ENCODE peak calls at places on chromosomes 6 and 20, in ten cellular contexts. One of them, this sample, is unnamed.
A peak's percentile ranks its signal among the peaks of the same experiment; 100 is the strongest.

GRCh38 chr6:16267428-16268263 is 29.3 kb downstream of the GMPR start:
- DNase-seq in uterus: no peak
- DNase-seq in fibroblast of villous mesenchyme: no peak
- DNase-seq in transverse colon: no peak
- DNase-seq in neural progenitor cell: no peak
- DNase-seq in CD8-positive, alpha-beta T cell: no peak
- DNase-seq in mucosa of descending colon: no peak
- DNase-seq in HFF-Myc: no peak
- DNase-seq in AG09309: no peak
- DNase-seq in brain microvascular endothelial cell: no peak
- DNase-seq in this sample: no peak

GRCh38 chr6:157980288-157981131 is 1.2 kb upstream of the SYNJ2 start:
- DNase-seq in AG09309: no peak
- DNase-seq in neural progenitor cell: no peak
- DNase-seq in brain microvascular endothelial cell: no peak
- DNase-seq in fibroblast of villous mesenchyme: no peak
- DNase-seq in CD8-positive, alpha-beta T cell: no peak
- DNase-seq in HFF-Myc: no peak
- DNase-seq in transverse colon: no peak
- DNase-seq in uterus: no peak
- DNase-seq in mucosa of descending colon: no peak
- DNase-seq in this sample: no peak

GRCh38 chr20:63083831-63084562 is 77.2 kb upstream of the BHLHE23 start:
- DNase-seq in uterus: no peak
- DNase-seq in mucosa of descending colon: peak; percentile 34
- DNase-seq in neural progenitor cell: no peak
- DNase-seq in HFF-Myc: no peak
- DNase-seq in brain microvascular endothelial cell: no peak
- DNase-seq in CD8-positive, alpha-beta T cell: no peak
- DNase-seq in transverse colon: no peak
- DNase-seq in fibroblast of villous mesenchyme: no peak
- DNase-seq in AG09309: no peak
- DNase-seq in this sample: no peak

GRCh38 chr20:2279245-2279779 is 16.5 kb upstream of the TGM3 start:
- DNase-seq in mucosa of descending colon: no peak
- DNase-seq in brain microvascular endothelial cell: no peak
- DNase-seq in HFF-Myc: peak; percentile 27
- DNase-seq in AG09309: no peak
- DNase-seq in uterus: no peak
- DNase-seq in neural progenitor cell: no peak
- DNase-seq in CD8-positive, alpha-beta T cell: no peak
- DNase-seq in transverse colon: no peak
- DNase-seq in fibroblast of villous mesenchyme: no peak
- DNase-seq in this sample: no peak

GRCh38 chr6:13299909-13300308 is 28.4 kb downstream of the TBC1D7 start:
- DNase-seq in neural progenitor cell: no peak
- DNase-seq in HFF-Myc: no peak
- DNase-seq in transverse colon: no peak
- DNase-seq in fibroblast of villous mesenchyme: peak; percentile 89
- DNase-seq in brain microvascular endothelial cell: no peak
- DNase-seq in uterus: no peak
- DNase-seq in CD8-positive, alpha-beta T cell: no peak
- DNase-seq in mucosa of descending colon: no peak
- DNase-seq in AG09309: no peak
- DNase-seq in this sample: no peak

GRCh38 chr20:3712279-3712873 is at the start of gene SIGLEC1:
- DNase-seq in CD8-positive, alpha-beta T cell: no peak
- DNase-seq in uterus: no peak
- DNase-seq in transverse colon: peak; percentile 54
- DNase-seq in AG09309: no peak
- DNase-seq in fibroblast of villous mesenchyme: no peak
- DNase-seq in brain microvascular endothelial cell: no peak
- DNase-seq in mucosa of descending colon: no peak
- DNase-seq in neural progenitor cell: no peak
- DNase-seq in HFF-Myc: no peak
- DNase-seq in this sample: no peak

GRCh38 chr6:35363293-35363750 is 21.0 kb downstream of the PPARD start:
- DNase-seq in HFF-Myc: peak; percentile 81
- DNase-seq in AG09309: no peak
- DNase-seq in brain microvascular endothelial cell: peak; percentile 93
- DNase-seq in uterus: no peak
- DNase-seq in CD8-positive, alpha-beta T cell: no peak
- DNase-seq in fibroblast of villous mesenchyme: peak; percentile 88
- DNase-seq in mucosa of descending colon: no peak
- DNase-seq in neural progenitor cell: peak; percentile 21
- DNase-seq in transverse colon: no peak
- DNase-seq in this sample: peak; percentile 82

GRCh38 chr20:63895886-63896135 is 885 bp downstream of the DNAJC5 start:
- DNase-seq in fibroblast of villous mesenchyme: peak; percentile 25
- DNase-seq in AG09309: no peak
- DNase-seq in neural progenitor cell: peak; percentile 33
- DNase-seq in CD8-positive, alpha-beta T cell: no peak
- DNase-seq in HFF-Myc: no peak
- DNase-seq in brain microvascular endothelial cell: no peak
- DNase-seq in transverse colon: no peak
- DNase-seq in mucosa of descending colon: no peak
- DNase-seq in uterus: no peak
- DNase-seq in this sample: peak; percentile 41

GRCh38 chr20:51831891-51832675 is 29.8 kb upstream of the SALL4 start:
- DNase-seq in HFF-Myc: peak; percentile 92
- DNase-seq in fibroblast of villous mesenchyme: peak; percentile 97
- DNase-seq in brain microvascular endothelial cell: no peak
- DNase-seq in uterus: no peak
- DNase-seq in mucosa of descending colon: no peak
- DNase-seq in transverse colon: no peak
- DNase-seq in neural progenitor cell: no peak
- DNase-seq in CD8-positive, alpha-beta T cell: no peak
- DNase-seq in AG09309: peak; percentile 83
- DNase-seq in this sample: no peak

GRCh38 chr6:30554962-30555361 is 1.3 kb downstream of the GNL1 start:
- DNase-seq in uterus: no peak
- DNase-seq in HFF-Myc: no peak
- DNase-seq in transverse colon: no peak
- DNase-seq in brain microvascular endothelial cell: no peak
- DNase-seq in AG09309: no peak
- DNase-seq in fibroblast of villous mesenchyme: no peak
- DNase-seq in mucosa of descending colon: no peak
- DNase-seq in CD8-positive, alpha-beta T cell: no peak
- DNase-seq in neural progenitor cell: no peak
- DNase-seq in this sample: no peak

GRCh38 chr6:27541212-27541931 is 68.5 kb upstream of the ZNF184 start:
- DNase-seq in uterus: no peak
- DNase-seq in brain microvascular endothelial cell: peak; percentile 69
- DNase-seq in HFF-Myc: no peak
- DNase-seq in transverse colon: no peak
- DNase-seq in neural progenitor cell: peak; percentile 39
- DNase-seq in mucosa of descending colon: no peak
- DNase-seq in fibroblast of villous mesenchyme: no peak
- DNase-seq in AG09309: no peak
- DNase-seq in CD8-positive, alpha-beta T cell: no peak
- DNase-seq in this sample: no peak

GRCh38 chr6:55239099-55239498 is 64.8 kb downstream of the HCRTR2 start:
- DNase-seq in uterus: no peak
- DNase-seq in HFF-Myc: peak; percentile 6
- DNase-seq in transverse colon: no peak
- DNase-seq in AG09309: no peak
- DNase-seq in mucosa of descending colon: no peak
- DNase-seq in fibroblast of villous mesenchyme: no peak
- DNase-seq in CD8-positive, alpha-beta T cell: no peak
- DNase-seq in neural progenitor cell: no peak
- DNase-seq in brain microvascular endothelial cell: no peak
- DNase-seq in this sample: no peak

GRCh38 chr6:351011-351866 is 40.3 kb upstream of the IRF4 start:
- DNase-seq in CD8-positive, alpha-beta T cell: no peak
- DNase-seq in fibroblast of villous mesenchyme: no peak
- DNase-seq in HFF-Myc: no peak
- DNase-seq in AG09309: no peak
- DNase-seq in transverse colon: no peak
- DNase-seq in neural progenitor cell: no peak
- DNase-seq in uterus: no peak
- DNase-seq in mucosa of descending colon: no peak
- DNase-seq in brain microvascular endothelial cell: no peak
- DNase-seq in this sample: no peak

GRCh38 chr20:54212226-54212625 is 4.3 kb downstream of the PFDN4 start:
- DNase-seq in HFF-Myc: peak; percentile 56
- DNase-seq in neural progenitor cell: no peak
- DNase-seq in CD8-positive, alpha-beta T cell: no peak
- DNase-seq in mucosa of descending colon: no peak
- DNase-seq in transverse colon: no peak
- DNase-seq in AG09309: peak; percentile 31
- DNase-seq in fibroblast of villous mesenchyme: peak; percentile 96
- DNase-seq in brain microvascular endothelial cell: peak; percentile 65
- DNase-seq in uterus: no peak
- DNase-seq in this sample: peak; percentile 43

GRCh38 chr6:21100959-21101358 is 492.6 kb upstream of the SOX4 start:
- DNase-seq in fibroblast of villous mesenchyme: no peak
- DNase-seq in AG09309: no peak
- DNase-seq in neural progenitor cell: no peak
- DNase-seq in brain microvascular endothelial cell: no peak
- DNase-seq in CD8-positive, alpha-beta T cell: no peak
- DNase-seq in transverse colon: no peak
- DNase-seq in mucosa of descending colon: no peak
- DNase-seq in HFF-Myc: no peak
- DNase-seq in uterus: no peak
- DNase-seq in this sample: no peak

GRCh38 chr6:71621918-71622519 is 264.3 kb upstream of the RIMS1 start:
- DNase-seq in transverse colon: no peak
- DNase-seq in AG09309: no peak
- DNase-seq in HFF-Myc: no peak
- DNase-seq in CD8-positive, alpha-beta T cell: no peak
- DNase-seq in fibroblast of villous mesenchyme: peak; percentile 4
- DNase-seq in brain microvascular endothelial cell: no peak
- DNase-seq in neural progenitor cell: peak; percentile 19
- DNase-seq in mucosa of descending colon: no peak
- DNase-seq in uterus: no peak
- DNase-seq in this sample: no peak

GRCh38 chr6:26030716-26031115 is 56.5 kb upstream of the HFE start:
- DNase-seq in neural progenitor cell: no peak
- DNase-seq in brain microvascular endothelial cell: no peak
- DNase-seq in AG09309: no peak
- DNase-seq in transverse colon: no peak
- DNase-seq in uterus: no peak
- DNase-seq in CD8-positive, alpha-beta T cell: no peak
- DNase-seq in fibroblast of villous mesenchyme: no peak
- DNase-seq in mucosa of descending colon: no peak
- DNase-seq in HFF-Myc: no peak
- DNase-seq in this sample: no peak
- H3K4me3 ChIP-seq in neural progenitor cell: peak overlapping the region; percentile 68
- H3K4me3 ChIP-seq in brain microvascular endothelial cell: peak overlapping the region; percentile 12
- H3K4me3 ChIP-seq in AG09309: no peak overlapping the region
- H3K4me3 ChIP-seq in transverse colon: no peak overlapping the region
- H3K4me3 ChIP-seq in uterus: no peak overlapping the region
- H3K4me3 ChIP-seq in CD8-positive, alpha-beta T cell: no peak overlapping the region
- H3K4me3 ChIP-seq in fibroblast of villous mesenchyme: peak overlapping the region; percentile 74
- H3K4me3 ChIP-seq in mucosa of descending colon: no peak overlapping the region
- H3K4me3 ChIP-seq in HFF-Myc: peak overlapping the region; percentile 46
- H3K4me3 ChIP-seq in this sample: peak overlapping the region; percentile 59

DNA sequence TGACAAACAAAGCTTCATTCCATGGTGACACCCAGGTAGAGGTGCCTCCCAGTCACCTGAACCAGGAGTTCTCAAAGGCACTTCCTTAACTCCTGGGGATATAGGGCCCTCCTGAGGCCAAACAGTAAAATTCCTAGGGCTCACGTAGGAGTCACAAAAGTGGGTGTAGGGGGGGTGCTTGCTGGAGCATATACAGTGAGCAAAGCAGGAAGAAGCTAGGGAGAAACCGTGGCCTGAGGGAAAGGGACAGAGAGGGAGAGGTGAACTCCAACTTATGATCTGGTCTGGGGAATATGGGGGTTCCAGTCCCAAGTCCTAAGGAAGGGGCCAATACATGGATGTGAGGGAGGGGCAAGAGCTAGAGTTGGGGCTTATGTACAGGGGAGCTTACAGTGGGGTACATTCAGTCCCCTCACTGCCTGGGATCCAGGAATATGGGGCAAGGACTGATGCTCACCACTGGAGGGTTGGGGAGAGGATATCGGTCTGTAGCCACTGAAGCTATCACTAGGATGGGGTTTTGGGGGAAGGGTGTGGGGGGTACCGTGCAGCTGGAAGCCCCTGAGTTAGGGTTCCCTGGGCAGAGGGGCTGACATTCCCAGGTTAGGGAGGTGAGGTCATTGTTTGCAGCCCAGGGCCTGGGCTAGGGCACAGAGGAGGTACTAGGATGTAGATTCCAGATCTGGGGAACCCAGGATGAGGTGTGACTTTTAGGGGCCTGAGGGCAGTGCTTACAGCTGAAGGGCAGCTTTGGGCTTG is 950 bp downstream of the PEDS1 start:
- DNase-seq in uterus: no peak
- DNase-seq in AG09309: no peak
- DNase-seq in neural progenitor cell: no peak
- DNase-seq in CD8-positive, alpha-beta T cell: no peak
- DNase-seq in mucosa of descending colon: no peak
- DNase-seq in HFF-Myc: no peak
- DNase-seq in transverse colon: peak; percentile 35
- DNase-seq in brain microvascular endothelial cell: no peak
- DNase-seq in fibroblast of villous mesenchyme: no peak
- DNase-seq in this sample: no peak
- TF ChIP-seq CTCF in uterus: no peak
- TF ChIP-seq CTCF in AG09309: peak; percentile 16
- TF ChIP-seq CTCF in neural progenitor cell: peak; percentile 9
- TF ChIP-seq CTCF in CD8-positive, alpha-beta T cell: no peak
- TF ChIP-seq CTCF in mucosa of descending colon: no peak
- TF ChIP-seq CTCF in HFF-Myc: no peak
- TF ChIP-seq CTCF in transverse colon: no peak
- TF ChIP-seq CTCF in brain microvascular endothelial cell: peak; percentile 17
- TF ChIP-seq CTCF in fibroblast of villous mesenchyme: no peak
- TF ChIP-seq CTCF in this sample: no peak

GRCh38 chr6:170087946-170088348 is 202.9 kb downstream of the DLL1 start:
- DNase-seq in neural progenitor cell: no peak
- DNase-seq in mucosa of descending colon: peak; percentile 80
- DNase-seq in fibroblast of villous mesenchyme: no peak
- DNase-seq in transverse colon: peak; percentile 55
- DNase-seq in CD8-positive, alpha-beta T cell: peak; percentile 22
- DNase-seq in brain microvascular endothelial cell: no peak
- DNase-seq in HFF-Myc: no peak
- DNase-seq in AG09309: no peak
- DNase-seq in uterus: no peak
- DNase-seq in this sample: no peak
- H3K4me3 ChIP-seq in neural progenitor cell: no peak overlapping the region
- H3K4me3 ChIP-seq in mucosa of descending colon: no peak overlapping the region
- H3K4me3 ChIP-seq in fibroblast of villous mesenchyme: no peak overlapping the region
- H3K4me3 ChIP-seq in transverse colon: no peak overlapping the region
- H3K4me3 ChIP-seq in CD8-positive, alpha-beta T cell: peak overlapping the region; percentile 73
- H3K4me3 ChIP-seq in brain microvascular endothelial cell: no peak overlapping the region
- H3K4me3 ChIP-seq in HFF-Myc: no peak overlapping the region
- H3K4me3 ChIP-seq in AG09309: no peak overlapping the region
- H3K4me3 ChIP-seq in uterus: no peak overlapping the region
- H3K4me3 ChIP-seq in this sample: no peak overlapping the region

DNA sequence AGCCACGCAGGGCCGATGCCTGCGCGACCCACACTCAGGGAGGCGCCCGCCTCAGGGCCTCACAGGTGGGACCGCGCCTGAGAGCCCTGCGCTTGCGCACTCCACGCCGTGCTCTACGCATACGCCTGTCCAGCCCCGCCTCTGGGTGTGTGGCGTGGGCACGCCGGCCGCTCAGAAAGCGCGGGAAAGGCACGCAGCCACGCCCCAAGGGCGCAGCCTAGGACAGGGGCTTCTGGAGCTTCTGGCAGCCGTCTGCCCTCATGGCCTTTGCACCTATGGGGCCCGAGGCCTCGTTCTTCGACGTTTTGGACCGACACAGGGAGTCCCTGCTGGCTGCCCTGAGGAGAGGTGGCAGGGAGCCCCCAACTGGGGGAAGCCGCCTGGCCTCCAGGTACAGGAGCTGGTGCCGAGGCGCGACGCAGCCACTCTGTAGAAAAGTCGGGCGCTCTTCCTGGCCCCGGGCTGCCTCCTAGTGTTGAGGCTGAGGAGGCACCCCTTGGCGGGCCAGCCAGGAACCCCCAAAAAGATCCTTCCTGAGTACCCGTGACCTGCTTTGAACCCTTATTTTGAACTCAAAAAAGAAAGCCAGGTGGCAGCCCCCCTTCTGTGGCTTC is at the start of gene SPO11:
- DNase-seq in fibroblast of villous mesenchyme: no peak
- DNase-seq in mucosa of descending colon: no peak
- DNase-seq in HFF-Myc: no peak
- DNase-seq in brain microvascular endothelial cell: no peak
- DNase-seq in uterus: no peak
- DNase-seq in AG09309: no peak
- DNase-seq in transverse colon: no peak
- DNase-seq in neural progenitor cell: peak; percentile 77
- DNase-seq in CD8-positive, alpha-beta T cell: no peak
- DNase-seq in this sample: no peak
- TF ChIP-seq CTCF in fibroblast of villous mesenchyme: peak; percentile 22
- TF ChIP-seq CTCF in mucosa of descending colon: no peak
- TF ChIP-seq CTCF in HFF-Myc: peak; percentile 40
- TF ChIP-seq CTCF in brain microvascular endothelial cell: peak; percentile 21
- TF ChIP-seq CTCF in uterus: no peak
- TF ChIP-seq CTCF in AG09309: no peak
- TF ChIP-seq CTCF in transverse colon: no peak
- TF ChIP-seq CTCF in neural progenitor cell: peak; percentile 77
- TF ChIP-seq CTCF in CD8-positive, alpha-beta T cell: no peak
- TF ChIP-seq CTCF in this sample: no peak

This sample was measured in foreskin fibroblast.